ENCODE peak calls at places on chromosomes 13 and 19, in four cellular contexts. G, F, Y and C are unnamed samples. For H3K4me1 and H3K27me3, the result is how much of the 10 kb centered on the place peaks cover.

GRCh38 chr13:109790951-109791605 is 4.7 kb upstream of the IRS2 start:
- DNase-seq in G (peak), F (peak), Y (no peak), C (peak)

GRCh38 chr13:98083507-98083906 is 59.4 kb upstream of the FARP1 start:
- DNase-seq in G (no peak), F (peak), Y (no peak), C (no peak)

GRCh38 chr19:48724796-48725753 is 5.5 kb upstream of the MAMSTR start:
- DNase-seq in G (peak), F (peak), Y (no peak), C (no peak)

GRCh38 chr13:79270859-79271258 is 135.2 kb downstream of the RBM26 start:
- DNase-seq in G (no peak), F (no peak), Y (no peak), C (no peak)

GRCh38 chr13:21020581-21020980 is 40.8 kb downstream of the LATS2 start:
- DNase-seq in G (no peak), F (no peak), Y (no peak), C (no peak)

GRCh38 chr19:49856574-49857021 is 5.6 kb downstream of the PTOV1 start:
- DNase-seq in G (no peak), F (no peak), Y (no peak), C (no peak)

GRCh38 chr13:112849500-112849899 is 119.5 kb upstream of the MCF2L start:
- DNase-seq in G (peak), F (peak), Y (no peak), C (no peak)

GRCh38 chr19:6010107-6010506 is 32.2 kb upstream of the RANBP3 start:
- DNase-seq in G (no peak), F (no peak), Y (no peak), C (no peak)

GRCh38 chr19:19171110-19171672 is 1.1 kb upstream of the MEF2B start:
- DNase-seq in G (no peak), F (no peak), Y (no peak), C (no peak)

GRCh38 chr19:4369888-4370260 is 26.5 kb downstream of the MPND start:
- DNase-seq in G (peak), F (peak), Y (no peak), C (no peak)

GRCh38 chr19:13093407-13094284 is 9.0 kb downstream of the LYL1 start:
- DNase-seq in G (peak), F (peak), Y (peak), C (no peak)

GRCh38 chr13:36736119-36736726 is 62.4 kb downstream of the SERTM1 start:
- DNase-seq in G (peak), F (peak), Y (no peak), C (no peak)

GRCh38 chr19:18020212-18021067 is 12.5 kb downstream of the ARRDC2 start:
- DNase-seq in G (peak), F (peak), Y (peak), C (peak)

GRCh38 chr13:114104626-114105350 is 27.6 kb downstream of the RASA3 start:
- DNase-seq in G (no peak), F (no peak), Y (no peak), C (no peak)

GRCh38 chr19:38284422-38284821 is 19.6 kb upstream of the C19orf33 start:
- DNase-seq in G (no peak), F (no peak), Y (no peak), C (no peak)

GRCh38 chr19:34403784-34404108 is 453 bp upstream of the PDCD2L start:
- DNase-seq in G (no peak), F (no peak), Y (no peak), C (no peak)

GRCh38 chr19:47296036-47296435 is 13.6 kb upstream of the C5AR1 start:
- DNase-seq in G (peak), F (peak), Y (peak), C (no peak)

GRCh38 chr19:47005873-47006272 is 13.8 kb upstream of the NPAS1 start:
- DNase-seq in G (no peak), F (no peak), Y (no peak), C (no peak)

GRCh38 chr13:99307648-99308339 is 595 bp upstream of the GPR183 start:
- DNase-seq in G (peak), F (peak), Y (no peak), C (no peak)

GRCh38 chr19:47231215-47232054 is 436 bp upstream of the BBC3 start:
- DNase-seq in G (peak), F (peak), Y (peak), C (peak)

GRCh38 chr19:19460761-19461265 is 54.5 kb downstream of the TSSK6 start:
- DNase-seq in G (peak), F (peak), Y (peak), C (peak)

GRCh38 chr19:58562126-58563033 is 4.0 kb upstream of the UBE2M start:
- DNase-seq in G (peak), F (peak), Y (no peak), C (no peak)

GRCh38 chr19:7665076-7665475 is 3.8 kb upstream of the RETN start:
- DNase-seq in G (no peak), F (peak), Y (no peak), C (no peak)

GRCh38 chr19:46297700-46298476 is 1.0 kb downstream of the HIF3A start:
- DNase-seq in G (peak), F (no peak), Y (peak), C (peak)

GRCh38 chr19:16824658-16825311 is 4.4 kb upstream of the SIN3B start:
- DNase-seq in G (no peak), F (peak), Y (no peak), C (no peak)

GRCh38 chr19:24159707-24160106 is 72.7 kb downstream of the ZNF254 start:
- DNase-seq in G (no peak), F (peak), Y (no peak), C (no peak)

GRCh38 chr19:7921955-7922840 is 2.1 kb downstream of the SNAPC2 start:
- DNase-seq in G (no peak), F (no peak), Y (no peak), C (no peak)

GRCh38 chr13:46804391-46804815 is 7.4 kb upstream of the ESD start:
- DNase-seq in G (no peak), F (peak), Y (no peak), C (no peak)

GRCh38 chr13:32164622-32165268 is 133.2 kb downstream of the FRY start:
- DNase-seq in G (peak), F (peak), Y (no peak), C (no peak)

GRCh38 chr19:13929956-13930355 is 8.3 kb downstream of the PODNL1 start:
- DNase-seq in G (no peak), F (no peak), Y (no peak), C (no peak)

GRCh38 chr19:8515317-8515716 is 1.4 kb upstream of the ZNF414 start:
- DNase-seq in G (no peak), F (no peak), Y (no peak), C (no peak)

GRCh38 chr19:33390120-33390907 is 16.8 kb downstream of the CEBPG start:
- DNase-seq in G (peak), F (no peak), Y (peak), C (no peak)
- H3K4me1 ChIP-seq in G (half or more), F (under half), Y (half or more), C (half or more)

GRCh38 chr19:2051771-2052704 is 994 bp upstream of the MKNK2 start:
- DNase-seq in G (peak), F (no peak), Y (no peak), C (no peak)
- TF ChIP-seq POLR2A in G (no peak), F (no peak), Y (no peak), C (no peak)

DNA sequence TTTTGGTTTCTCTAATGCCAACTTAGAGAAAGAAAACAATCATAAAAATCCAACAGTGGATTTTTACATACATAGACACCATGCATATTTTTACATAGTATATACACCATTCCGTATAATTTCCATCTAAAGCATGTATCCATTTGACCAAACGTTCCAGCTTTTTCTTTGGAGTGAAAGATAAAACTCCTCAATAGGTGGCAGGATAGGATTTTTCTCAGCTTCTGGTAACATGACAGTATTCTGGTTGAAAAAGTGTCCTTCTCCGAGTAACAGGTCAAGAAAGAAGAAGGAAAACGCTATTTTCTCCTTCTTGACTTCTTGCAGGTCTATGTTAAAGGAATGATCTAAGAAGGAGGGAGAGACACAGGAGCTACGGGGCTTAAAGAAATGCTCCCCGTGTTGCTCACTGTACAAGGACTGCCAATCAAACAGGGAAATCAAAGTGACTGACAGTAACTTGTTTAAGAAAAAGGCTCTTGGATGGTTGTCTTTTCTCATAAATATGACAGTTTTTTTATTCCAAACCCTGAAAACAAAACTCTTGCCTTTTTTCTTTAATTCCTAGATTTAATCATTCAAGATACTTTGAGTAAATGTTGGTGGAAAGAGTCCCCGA is 11.5 kb downstream of the FLT1 start:
- DNase-seq in G (no peak), F (no peak), Y (no peak), C (no peak)
- H3K27me3 ChIP-seq in G (under half), F (under half), Y (under half), C (under half)

GRCh38 chr19:42272535-42272897 is 3.5 kb downstream of the CIC start:
- DNase-seq in G (no peak), F (no peak), Y (peak), C (no peak)
- H3K4me1 ChIP-seq in G (half or more), F (under half), Y (under half), C (half or more)

GRCh38 chr13:33957497-33957905 is 139.6 kb downstream of the RFC3 start:
- DNase-seq in G (no peak), F (no peak), Y (no peak), C (no peak)
- TF ChIP-seq POLR2A in G (no peak), F (no peak), Y (no peak), C (no peak)

GRCh38 chr13:66513728-66514127 is 716.4 kb downstream of the PCDH9 start:
- DNase-seq in G (no peak), F (peak), Y (no peak), C (no peak)
- H3K27me3 ChIP-seq in G (under half), F (under half), Y (under half), C (under half)